ENCODE peak calls at places on chromosomes 3 and 15, in ten cellular contexts. One of them, this sample, is unnamed.

GRCh38 chr15:60614862-60615771 is 136.2 kb upstream of the ICE2 start:
- DNase-seq in NCI-H2029: peak; percentile 59
- DNase-seq in activated CD4-positive, alpha-beta T cell treated with anti-CD3 and anti-CD28 coated beads, Interleukin-2, amount 50 U/mL, for 48 hours: no peak
- DNase-seq in NB4: no peak
- DNase-seq in KBM-7: no peak
- DNase-seq in stimulated activated CD4-positive, alpha-beta T cell treated with anti-CD3 and anti-CD28 coated beads, Interleukin-15, amount 100 ng/mL, for 24 hours: no peak
- DNase-seq in type B pancreatic cell: no peak
- DNase-seq in caudate nucleus: no peak
- DNase-seq in transverse colon: peak; percentile 40
- DNase-seq in central memory CD4-positive, alpha-beta T cell: no peak
- DNase-seq in this sample: peak; percentile 97

GRCh38 chr15:47974724-47975123 is 146.1 kb upstream of the SLC24A5 start:
- DNase-seq in NB4: no peak
- DNase-seq in caudate nucleus: no peak
- DNase-seq in stimulated activated CD4-positive, alpha-beta T cell treated with anti-CD3 and anti-CD28 coated beads, Interleukin-15, amount 100 ng/mL, for 24 hours: no peak
- DNase-seq in activated CD4-positive, alpha-beta T cell treated with anti-CD3 and anti-CD28 coated beads, Interleukin-2, amount 50 U/mL, for 48 hours: no peak
- DNase-seq in NCI-H2029: no peak
- DNase-seq in transverse colon: no peak
- DNase-seq in KBM-7: no peak
- DNase-seq in central memory CD4-positive, alpha-beta T cell: no peak
- DNase-seq in type B pancreatic cell: no peak
- DNase-seq in this sample: no peak

GRCh38 chr3:69107841-69108240 is 14.6 kb downstream of the LMOD3 start:
- DNase-seq in caudate nucleus: no peak
- DNase-seq in stimulated activated CD4-positive, alpha-beta T cell treated with anti-CD3 and anti-CD28 coated beads, Interleukin-15, amount 100 ng/mL, for 24 hours: no peak
- DNase-seq in activated CD4-positive, alpha-beta T cell treated with anti-CD3 and anti-CD28 coated beads, Interleukin-2, amount 50 U/mL, for 48 hours: no peak
- DNase-seq in KBM-7: no peak
- DNase-seq in NB4: no peak
- DNase-seq in NCI-H2029: no peak
- DNase-seq in transverse colon: no peak
- DNase-seq in central memory CD4-positive, alpha-beta T cell: no peak
- DNase-seq in type B pancreatic cell: no peak
- DNase-seq in this sample: no peak

GRCh38 chr3:112814256-112814655 is 32.4 kb downstream of the CD200R1L start:
- DNase-seq in activated CD4-positive, alpha-beta T cell treated with anti-CD3 and anti-CD28 coated beads, Interleukin-2, amount 50 U/mL, for 48 hours: no peak
- DNase-seq in NB4: peak; percentile 68
- DNase-seq in type B pancreatic cell: no peak
- DNase-seq in central memory CD4-positive, alpha-beta T cell: no peak
- DNase-seq in NCI-H2029: no peak
- DNase-seq in KBM-7: peak; percentile 61
- DNase-seq in stimulated activated CD4-positive, alpha-beta T cell treated with anti-CD3 and anti-CD28 coated beads, Interleukin-15, amount 100 ng/mL, for 24 hours: no peak
- DNase-seq in transverse colon: no peak
- DNase-seq in caudate nucleus: no peak
- DNase-seq in this sample: no peak

GRCh38 chr3:12489832-12490231 is 5.6 kb downstream of the TSEN2 start:
- DNase-seq in caudate nucleus: no peak
- DNase-seq in stimulated activated CD4-positive, alpha-beta T cell treated with anti-CD3 and anti-CD28 coated beads, Interleukin-15, amount 100 ng/mL, for 24 hours: no peak
- DNase-seq in KBM-7: no peak
- DNase-seq in type B pancreatic cell: no peak
- DNase-seq in NCI-H2029: no peak
- DNase-seq in NB4: no peak
- DNase-seq in central memory CD4-positive, alpha-beta T cell: no peak
- DNase-seq in transverse colon: no peak
- DNase-seq in activated CD4-positive, alpha-beta T cell treated with anti-CD3 and anti-CD28 coated beads, Interleukin-2, amount 50 U/mL, for 48 hours: no peak
- DNase-seq in this sample: no peak

GRCh38 chr3:174023445-174023844 is 625.9 kb downstream of the NLGN1 start:
- DNase-seq in transverse colon: no peak
- DNase-seq in KBM-7: no peak
- DNase-seq in caudate nucleus: no peak
- DNase-seq in central memory CD4-positive, alpha-beta T cell: no peak
- DNase-seq in NB4: no peak
- DNase-seq in stimulated activated CD4-positive, alpha-beta T cell treated with anti-CD3 and anti-CD28 coated beads, Interleukin-15, amount 100 ng/mL, for 24 hours: no peak
- DNase-seq in NCI-H2029: no peak
- DNase-seq in activated CD4-positive, alpha-beta T cell treated with anti-CD3 and anti-CD28 coated beads, Interleukin-2, amount 50 U/mL, for 48 hours: no peak
- DNase-seq in type B pancreatic cell: no peak
- DNase-seq in this sample: no peak

GRCh38 chr15:43241100-43241499 is 20.3 kb upstream of the EPB42 start:
- DNase-seq in stimulated activated CD4-positive, alpha-beta T cell treated with anti-CD3 and anti-CD28 coated beads, Interleukin-15, amount 100 ng/mL, for 24 hours: no peak
- DNase-seq in KBM-7: no peak
- DNase-seq in NB4: no peak
- DNase-seq in activated CD4-positive, alpha-beta T cell treated with anti-CD3 and anti-CD28 coated beads, Interleukin-2, amount 50 U/mL, for 48 hours: no peak
- DNase-seq in NCI-H2029: no peak
- DNase-seq in caudate nucleus: no peak
- DNase-seq in central memory CD4-positive, alpha-beta T cell: no peak
- DNase-seq in transverse colon: peak; percentile 14
- DNase-seq in type B pancreatic cell: no peak
- DNase-seq in this sample: no peak

GRCh38 chr15:59587085-59587826 is 24.3 kb upstream of the GCNT3 start:
- DNase-seq in central memory CD4-positive, alpha-beta T cell: no peak
- DNase-seq in caudate nucleus: no peak
- DNase-seq in KBM-7: no peak
- DNase-seq in NB4: no peak
- DNase-seq in type B pancreatic cell: no peak
- DNase-seq in activated CD4-positive, alpha-beta T cell treated with anti-CD3 and anti-CD28 coated beads, Interleukin-2, amount 50 U/mL, for 48 hours: no peak
- DNase-seq in transverse colon: no peak
- DNase-seq in stimulated activated CD4-positive, alpha-beta T cell treated with anti-CD3 and anti-CD28 coated beads, Interleukin-15, amount 100 ng/mL, for 24 hours: no peak
- DNase-seq in NCI-H2029: peak; percentile 69
- DNase-seq in this sample: peak; percentile 97

This sample was measured in LNCaP clone FGC.